ENCODE peak calls at places on chromosomes 12 and 14, in five cellular contexts. S is CD4-positive, alpha-beta T cell; I is natural killer cell; R is mucosa of descending colon; Y is endothelial cell. Z is an unnamed sample.

GRCh38 chr12:6699989-6700645 is 498 bp downstream of the PIANP start:
- DNase-seq in R (no peak), Y (peak), I (no peak), S (peak), Z (no peak)

GRCh38 chr12:74980510-74980909 is 229.1 kb downstream of the KCNC2 start:
- DNase-seq in R (no peak), Y (no peak), S (no peak), I (no peak), Z (no peak)

GRCh38 chr12:5889381-5890047 is 55.5 kb downstream of the ANO2 start:
- DNase-seq in R (no peak), I (no peak), S (no peak), Y (no peak), Z (no peak)

GRCh38 chr14:69034612-69035262 is 55.6 kb upstream of the ACTN1 start:
- DNase-seq in R (no peak), Y (no peak), I (no peak), S (no peak), Z (no peak)

GRCh38 chr12:113831016-113831415 is 135.1 kb downstream of the RBM19 start:
- DNase-seq in S (no peak), I (no peak), R (no peak), Y (no peak), Z (no peak)

GRCh38 chr12:8912910-8913309 is 1.4 kb upstream of the PHC1 start:
- DNase-seq in Y (peak), R (no peak), I (no peak), S (no peak), Z (no peak)

GRCh38 chr14:54182419-54183040 is 214.3 kb upstream of the CDKN3 start:
- DNase-seq in R (no peak), I (no peak), S (no peak), Y (no peak), Z (no peak)

GRCh38 chr12:116760621-116761020 is 22.5 kb downstream of the RNFT2 start:
- DNase-seq in I (no peak), Y (no peak), S (no peak), R (no peak), Z (no peak)

GRCh38 chr14:63435838-63436237 is 107.3 kb downstream of the PPP2R5E start:
- DNase-seq in R (peak), S (no peak), Y (no peak), I (no peak), Z (no peak)

GRCh38 chr12:45688188-45688587 is 41.3 kb upstream of the ARID2 start:
- DNase-seq in S (no peak), I (no peak), R (no peak), Y (no peak), Z (no peak)

GRCh38 chr14:70555890-70556289 is 21.1 kb upstream of the ADAM20 start:
- DNase-seq in R (no peak), Y (no peak), I (no peak), S (no peak), Z (no peak)

GRCh38 chr12:121805800-121806555 is 2.2 kb downstream of the SETD1B start:
- DNase-seq in Y (no peak), R (peak), S (peak), I (peak), Z (no peak)

GRCh38 chr14:72401632-72402428 is 469.6 kb downstream of the RGS6 start:
- DNase-seq in Y (no peak), S (peak), R (no peak), I (no peak), Z (no peak)

GRCh38 chr12:47360771-47361388 is 281.1 kb upstream of the AMIGO2 start:
- DNase-seq in S (peak), I (no peak), R (no peak), Y (peak), Z (no peak)

GRCh38 chr12:113416091-113416754 is 6.0 kb upstream of the SDSL start:
- DNase-seq in I (no peak), R (no peak), S (no peak), Y (no peak), Z (peak)

GRCh38 chr12:124352839-124353238 is 57.9 kb downstream of the RFLNA start:
- DNase-seq in Y (no peak), I (no peak), R (peak), S (no peak), Z (no peak)

GRCh38 chr14:58641509-58641908 is 3.7 kb downstream of the DACT1 start:
- DNase-seq in S (no peak), I (no peak), R (no peak), Y (no peak), Z (no peak)

GRCh38 chr12:77229640-77230442 is 164.5 kb upstream of the E2F7 start:
- DNase-seq in I (no peak), S (no peak), Y (no peak), R (no peak), Z (no peak)

GRCh38 chr12:16685107-16685506 is 79.1 kb upstream of the LMO3 start:
- DNase-seq in Y (no peak), I (no peak), R (no peak), S (no peak), Z (no peak)

GRCh38 chr14:92427096-92427495 is 86.5 kb upstream of the RIN3 start:
- DNase-seq in Y (no peak), S (no peak), R (no peak), I (no peak), Z (no peak)

GRCh38 chr12:108875682-108876361 is 4.1 kb upstream of the DAO start:
- DNase-seq in R (no peak), I (no peak), S (no peak), Y (no peak), Z (no peak)

GRCh38 chr14:76908834-76909233 is 82.6 kb downstream of the LRRC74A start:
- DNase-seq in S (peak), R (peak), I (peak), Y (no peak), Z (peak)

GRCh38 chr12:84201976-84202375 is 710.6 kb downstream of the SLC6A15 start:
- DNase-seq in S (no peak), I (no peak), R (no peak), Y (no peak), Z (no peak)

GRCh38 chr12:85448031-85448430 is 168.0 kb downstream of the ALX1 start:
- DNase-seq in R (no peak), S (no peak), Y (no peak), I (no peak), Z (no peak)

GRCh38 chr12:85445060-85445938 is 165.3 kb downstream of the ALX1 start:
- DNase-seq in S (no peak), R (no peak), I (no peak), Y (no peak), Z (no peak)

DNA sequence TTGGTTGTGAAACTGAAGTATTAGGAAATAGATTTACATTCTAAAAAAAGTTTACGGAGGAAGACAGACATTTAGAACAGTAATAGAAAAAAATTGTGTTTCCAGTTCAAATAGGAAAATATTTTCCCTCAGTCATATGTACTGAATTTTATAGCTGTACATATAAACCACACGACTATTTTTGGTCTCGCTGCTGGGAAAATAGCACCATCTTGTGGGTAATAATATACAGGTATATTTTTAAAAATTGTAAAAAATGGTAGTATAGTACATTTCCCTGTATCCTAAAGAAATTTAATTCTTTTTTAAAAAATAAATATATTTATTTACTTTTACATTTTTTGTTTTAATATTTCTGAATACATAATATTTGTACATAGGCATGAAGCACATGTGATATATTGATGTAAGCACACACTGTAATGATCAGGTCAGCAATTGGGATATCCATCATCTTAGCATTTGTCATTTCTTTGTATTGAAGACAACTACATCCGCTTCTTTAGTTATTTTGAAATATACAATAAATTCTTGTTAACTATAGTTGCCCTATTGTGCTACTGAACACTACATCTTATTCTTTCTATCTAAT is 168.6 kb downstream of the ALX1 start:
- DNase-seq in S (no peak), Y (no peak), R (no peak), I (no peak), Z (no peak)
- TF ChIP-seq CTCF in S (no peak), Y (peak), R (no peak), I (peak), Z (peak)

GRCh38 chr12:111728795-111729194 is 37.9 kb upstream of the ALDH2 start:
- DNase-seq in Y (no peak), R (no peak), S (no peak), I (no peak), Z (no peak)

GRCh38 chr12:111730420-111730819 is 36.3 kb upstream of the ALDH2 start:
- DNase-seq in S (no peak), Y (no peak), I (no peak), R (no peak), Z (no peak)

DNA sequence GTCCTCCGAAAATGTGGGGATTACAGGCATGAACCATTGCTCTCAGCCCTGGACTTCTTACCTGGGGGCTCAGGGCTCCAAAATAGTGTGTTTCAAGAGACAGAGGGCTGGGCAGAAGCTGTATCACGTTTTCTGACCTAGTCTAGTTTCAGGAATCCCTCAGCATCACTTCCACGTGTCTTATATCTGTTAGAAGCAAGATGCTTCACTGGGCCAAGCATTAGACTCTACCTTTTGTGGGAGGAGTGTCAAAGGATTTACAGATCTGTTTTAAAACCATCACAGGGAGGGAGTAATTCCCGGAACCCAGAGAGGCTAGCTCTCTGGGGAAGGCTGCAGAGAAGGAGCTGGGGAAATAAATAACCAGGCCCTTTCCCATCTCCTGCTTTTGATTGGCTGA is 33.4 kb upstream of the ALDH2 start:
- DNase-seq in I (no peak), R (no peak), Y (no peak), S (no peak), Z (no peak)
- TF ChIP-seq CTCF in I (no peak), R (no peak), Y (no peak), S (no peak), Z (no peak)

GRCh38 chr12:51997156-51997555 is 9.6 kb upstream of the TAMALIN start:
- DNase-seq in Y (no peak), S (no peak), I (no peak), R (no peak), Z (no peak)
- TF ChIP-seq CTCF in Y (no peak), S (no peak), I (no peak), R (no peak), Z (no peak)

DNA sequence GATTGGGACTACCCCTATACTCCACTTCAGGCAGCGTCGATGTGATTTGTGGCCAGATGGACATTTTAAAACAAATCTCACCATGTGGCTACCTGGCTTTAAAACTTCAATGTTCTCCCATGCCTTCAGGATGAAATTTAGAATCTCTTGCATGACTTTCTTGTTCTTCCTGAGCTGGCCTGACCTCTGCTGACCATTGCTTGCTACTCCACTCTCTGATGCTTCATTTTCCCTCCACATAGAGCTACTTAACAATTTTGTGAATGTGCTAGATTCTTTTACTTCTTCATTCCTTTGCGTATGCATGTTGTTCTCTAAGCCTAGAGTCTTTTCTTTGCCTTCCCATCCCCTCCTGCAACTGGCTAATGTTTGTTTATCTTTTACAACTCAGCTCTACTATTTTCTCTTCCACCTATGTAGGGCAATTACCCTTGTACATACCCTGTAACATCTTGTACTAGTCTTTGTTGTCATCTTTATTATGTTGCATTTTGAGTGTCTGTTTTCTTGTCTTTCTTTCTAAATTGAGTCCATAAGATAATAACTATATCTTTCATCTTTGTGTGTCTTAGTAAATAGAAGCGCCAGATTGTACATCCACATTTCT is 41.2 kb downstream of the YLPM1 start:
- DNase-seq in I (no peak), R (no peak), Y (peak), S (no peak), Z (no peak)
- TF ChIP-seq CTCF in I (peak), R (peak), Y (peak), S (peak), Z (peak)

GRCh38 chr12:40760821-40761220 is 68.6 kb downstream of the CNTN1 start:
- DNase-seq in I (no peak), S (no peak), Y (no peak), R (no peak), Z (no peak)

GRCh38 chr12:40762072-40762471 is 69.8 kb downstream of the CNTN1 start:
- DNase-seq in R (no peak), Y (no peak), I (no peak), S (no peak), Z (no peak)
- TF ChIP-seq CTCF in R (no peak), Y (no peak), I (no peak), S (no peak), Z (no peak)

GRCh38 chr14:100146548-100147091 is 12.8 kb downstream of the DEGS2 start:
- DNase-seq in I (no peak), Y (no peak), S (peak), R (no peak), Z (no peak)
- TF ChIP-seq CTCF in I (no peak), Y (no peak), S (peak), R (no peak), Z (no peak)

GRCh38 chr12:50129297-50129696 is 17.3 kb downstream of the COX14 start:
- DNase-seq in R (no peak), I (no peak), S (no peak), Y (no peak), Z (no peak)

GRCh38 chr12:50127546-50127945 is 15.5 kb downstream of the COX14 start:
- DNase-seq in Y (no peak), I (no peak), S (no peak), R (no peak), Z (no peak)

DNA sequence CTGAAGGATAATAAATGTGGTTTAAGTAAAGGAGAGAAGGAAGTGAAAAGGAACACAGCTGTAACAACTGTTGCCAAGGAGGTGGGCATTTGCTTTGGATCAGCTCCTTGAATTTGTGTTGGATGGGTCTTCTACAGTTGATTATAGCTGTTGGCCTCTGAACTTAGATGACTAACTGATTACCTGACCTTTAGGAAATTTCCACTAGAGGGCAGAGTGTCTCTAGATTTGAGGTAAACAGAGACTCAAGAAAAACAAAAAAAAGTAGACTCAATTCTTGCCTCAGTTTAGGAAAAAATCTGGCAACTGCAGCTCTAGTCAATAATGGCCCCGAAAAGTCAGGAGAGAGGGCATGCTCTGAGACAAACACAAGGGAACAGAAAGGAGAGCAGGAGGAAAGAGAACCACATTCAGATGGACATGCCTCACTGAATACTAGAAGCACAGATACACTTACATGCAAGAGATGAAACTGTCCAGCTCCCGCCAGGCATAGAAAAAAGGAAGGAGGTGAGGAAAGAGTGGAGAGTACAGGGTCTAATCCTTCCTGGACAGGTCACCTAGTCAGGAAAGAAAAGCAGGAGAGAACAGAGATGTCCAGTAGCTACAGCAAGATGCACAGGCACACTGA is 20.6 kb downstream of the COX14 start:
- DNase-seq in Y (no peak), R (no peak), I (no peak), S (no peak), Z (no peak)
- TF ChIP-seq CTCF in Y (peak), R (no peak), I (peak), S (peak), Z (peak)

GRCh38 chr14:29927596-29928341 is at the start of gene PRKD1:
- DNase-seq in R (peak), I (no peak), Y (peak), S (no peak), Z (no peak)
- TF ChIP-seq CTCF in R (no peak), I (no peak), Y (no peak), S (no peak), Z (no peak)